ENCODE peak calls at places on chromosomes 13 and 19, in ten cellular contexts. P, Z, Q, W, O, A, L, K, G and E are unnamed samples. For H3K9me3, the result is how much of the 10 kb centered on the place peaks cover.

GRCh38 chr13:113650275-113650674 is 7.7 kb downstream of the ATP4B start:
- DNase-seq in P (no peak), Z (no peak), Q (no peak), W (no peak), O (no peak), A (peak), L (peak), K (no peak), G (peak), E (no peak)

GRCh38 chr13:62512194-62513141 is 1096.8 kb upstream of the PCDH20 start:
- DNase-seq in P (no peak), Z (no peak), Q (no peak), W (no peak), O (no peak), A (no peak), L (no peak), K (no peak), G (no peak), E (no peak)

GRCh38 chr13:99992912-99993311 is 11.3 kb downstream of the ZIC2 start:
- DNase-seq in P (no peak), Z (no peak), Q (no peak), W (no peak), O (peak), A (no peak), L (no peak), K (no peak), G (no peak), E (no peak)

GRCh38 chr13:79805317-79805716 is 324.4 kb downstream of the NDFIP2 start:
- DNase-seq in P (no peak), Z (no peak), Q (no peak), W (no peak), O (no peak), A (no peak), L (no peak), K (no peak), G (no peak), E (no peak)

GRCh38 chr19:14565765-14566711 is 5.8 kb downstream of the NDUFB7 start:
- DNase-seq in P (no peak), Z (no peak), Q (no peak), W (no peak), O (no peak), A (no peak), L (peak), K (no peak), G (no peak), E (no peak)

GRCh38 chr13:108269601-108270328 is at the start of gene TNFSF13B:
- DNase-seq in P (no peak), Z (no peak), Q (no peak), W (peak), O (peak), A (peak), L (peak), K (no peak), G (peak), E (no peak)

GRCh38 chr13:101523732-101524131 is 71.3 kb downstream of the ITGBL1 start:
- DNase-seq in P (no peak), Z (no peak), Q (no peak), W (peak), O (peak), A (peak), L (no peak), K (no peak), G (no peak), E (peak)

GRCh38 chr13:92196566-92197256 is 798.3 kb downstream of the GPC5 start:
- DNase-seq in P (no peak), Z (no peak), Q (no peak), W (no peak), O (no peak), A (no peak), L (no peak), K (no peak), G (no peak), E (no peak)

GRCh38 chr13:69524459-69525155 is 583.0 kb upstream of the ATXN8OS start:
- DNase-seq in P (peak), Z (no peak), Q (no peak), W (no peak), O (no peak), A (no peak), L (no peak), K (no peak), G (no peak), E (no peak)

GRCh38 chr13:27131202-27131623 is 40.4 kb downstream of the USP12 start:
- DNase-seq in P (no peak), Z (no peak), Q (peak), W (no peak), O (peak), A (no peak), L (no peak), K (no peak), G (no peak), E (no peak)

GRCh38 chr13:59774511-59774911 is 389.2 kb downstream of the DIAPH3 start:
- DNase-seq in P (no peak), Z (no peak), Q (no peak), W (no peak), O (peak), A (no peak), L (no peak), K (peak), G (no peak), E (no peak)

GRCh38 chr13:66780814-66781213 is 449.3 kb downstream of the PCDH9 start:
- DNase-seq in P (no peak), Z (no peak), Q (no peak), W (no peak), O (peak), A (no peak), L (no peak), K (no peak), G (no peak), E (no peak)

GRCh38 chr13:46184277-46184699 is 2.3 kb upstream of the LCP1 start:
- DNase-seq in P (no peak), Z (no peak), Q (no peak), W (peak), O (no peak), A (no peak), L (no peak), K (no peak), G (peak), E (no peak)

GRCh38 chr13:51814825-51815650 is 11.1 kb upstream of the DHRS12 start:
- DNase-seq in P (no peak), Z (no peak), Q (peak), W (peak), O (peak), A (no peak), L (peak), K (peak), G (peak), E (no peak)

GRCh38 chr13:74206061-74206561 is 71.9 kb upstream of the KLF12 start:
- DNase-seq in P (no peak), Z (no peak), Q (no peak), W (no peak), O (peak), A (no peak), L (no peak), K (peak), G (no peak), E (no peak)

GRCh38 chr19:2492870-2493269 is 16.9 kb downstream of the GADD45B start:
- DNase-seq in P (no peak), Z (no peak), Q (no peak), W (no peak), O (no peak), A (no peak), L (no peak), K (no peak), G (no peak), E (no peak)

GRCh38 chr13:22828081-22828480 is 352.7 kb upstream of the SGCG start:
- DNase-seq in P (no peak), Z (no peak), Q (no peak), W (no peak), O (no peak), A (no peak), L (no peak), K (no peak), G (no peak), E (no peak)

GRCh38 chr19:13165091-13165997 is 15.1 kb downstream of the IER2 start:
- DNase-seq in P (no peak), Z (no peak), Q (no peak), W (no peak), O (no peak), A (no peak), L (no peak), K (no peak), G (no peak), E (no peak)

DNA sequence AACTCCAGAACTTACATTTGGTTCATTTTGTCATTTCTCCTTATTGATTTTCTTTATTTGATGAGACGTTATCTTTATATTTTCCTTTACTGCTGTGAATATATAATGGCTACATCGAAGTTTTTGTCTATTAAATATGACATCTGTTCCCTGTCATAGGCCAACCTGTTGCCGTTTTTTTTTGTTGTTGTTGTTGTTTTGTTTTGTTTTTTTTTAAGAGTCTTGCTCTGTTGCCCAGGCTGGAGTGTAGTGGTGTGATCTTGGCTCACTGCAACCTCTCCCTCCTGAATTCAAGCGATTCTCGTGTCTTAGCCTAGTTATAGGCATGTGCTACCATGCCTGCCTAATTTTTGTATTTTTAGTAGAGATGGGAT is 29.4 kb downstream of the ZNF780B start:
- DNase-seq in P (no peak), Z (no peak), Q (no peak), W (no peak), O (no peak), A (no peak), L (no peak), K (no peak), G (no peak), E (no peak)
- H3K9me3 ChIP-seq in P (under half), Z (under half), Q (under half), W (half or more), O (under half), A (half or more), L (under half), K (half or more), G (under half), E (half or more)

GRCh38 chr19:41223431-41224234 is 4.6 kb downstream of the AXL start:
- DNase-seq in P (no peak), Z (no peak), Q (no peak), W (peak), O (peak), A (peak), L (no peak), K (no peak), G (no peak), E (peak)
- H3K27ac ChIP-seq in P (no peak), Z (peak), Q (peak), W (peak), O (peak), A (peak), L (no peak), K (peak), G (peak), E (peak)

DNA sequence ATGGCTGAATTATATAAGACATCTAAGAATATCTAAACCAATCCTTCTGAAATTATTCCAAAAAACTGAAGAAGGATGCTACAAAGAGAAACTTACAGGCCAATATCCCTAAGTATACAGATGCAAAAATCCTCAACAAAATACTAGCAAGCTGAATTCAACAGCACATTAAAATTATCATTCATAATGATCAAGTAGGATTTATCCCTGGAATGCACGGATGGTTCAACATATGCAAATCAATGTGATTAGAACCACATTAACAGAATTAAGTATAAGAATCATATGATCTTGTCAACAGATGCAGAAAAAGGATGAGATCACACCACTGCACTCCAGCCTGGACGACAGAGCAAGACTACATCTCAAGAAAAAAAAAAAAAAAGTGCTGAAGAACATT is 13.3 kb downstream of the ZNF560 start:
- DNase-seq in P (no peak), Z (no peak), Q (no peak), W (no peak), O (no peak), A (no peak), L (no peak), K (no peak), G (no peak), E (no peak)
- H3K9me3 ChIP-seq in P (under half), Z (under half), Q (under half), W (under half), O (under half), A (half or more), L (under half), K (under half), G (under half), E (under half)

GRCh38 chr13:48356750-48357149 is 53.2 kb downstream of the RB1 start:
- DNase-seq in P (no peak), Z (no peak), Q (no peak), W (no peak), O (no peak), A (no peak), L (no peak), K (no peak), G (no peak), E (no peak)
- H3K27ac ChIP-seq in P (no peak), Z (no peak), Q (no peak), W (no peak), O (no peak), A (no peak), L (no peak), K (no peak), G (peak), E (no peak)

GRCh38 chr19:37563518-37563917 is 31.1 kb downstream of the ZNF571 start:
- DNase-seq in P (no peak), Z (no peak), Q (no peak), W (no peak), O (no peak), A (no peak), L (no peak), K (no peak), G (no peak), E (no peak)
- H3K9me3 ChIP-seq in P (under half), Z (under half), Q (half or more), W (under half), O (half or more), A (under half), L (half or more), K (half or more), G (under half), E (under half)